ENCODE peak calls at places on chromosomes 11 and 22, in nine cellular contexts. L is NCI-H345; I is A172; N is GM03348; C is stimulated activated CD4-positive, alpha-beta T cell treated with anti-CD3 and anti-CD28 coated beads, Interleukin-12 subunit alpha, Interleukin-12 subunit beta, amount 100 ng/mL, for 48 hours; Q is H54; W is sciatic nerve; P is Caki2; S is HS-27A. D is an unnamed sample.
A peak's percentile ranks its signal among the peaks of the same experiment; 100 is the strongest.

GRCh38 chr11:85822814-85823213 is 11.9 kb upstream of the SYTL2 start:
- DNase-seq in L (no peak), I (peak; percentile 50), N (peak; percentile 36), C (no peak), Q (no peak), W (no peak), P (peak; percentile 30), S (peak; percentile 63), D (no peak)

GRCh38 chr11:120663142-120663541 is 151.6 kb downstream of the GRIK4 start:
- DNase-seq in L (no peak), I (no peak), N (no peak), C (no peak), Q (no peak), W (no peak), P (no peak), S (no peak), D (no peak)

GRCh38 chr11:123475478-123475877 is 45.4 kb downstream of the GRAMD1B start:
- DNase-seq in L (peak; percentile 30), I (peak; percentile 30), N (peak; percentile 19), C (no peak), Q (peak; percentile 8), W (no peak), P (no peak), S (no peak), D (no peak)

GRCh38 chr11:105392546-105392945 is 217.3 kb upstream of the GRIA4 start:
- DNase-seq in L (no peak), I (no peak), N (no peak), C (no peak), Q (no peak), W (no peak), P (no peak), S (no peak), D (no peak)

GRCh38 chr11:16036218-16036617 is 320.1 kb downstream of the SOX6 start:
- DNase-seq in L (no peak), I (no peak), N (no peak), C (no peak), Q (no peak), W (no peak), P (no peak), S (no peak), D (no peak)

GRCh38 chr11:126202646-126203359 is 8.6 kb downstream of the RPUSD4 start:
- DNase-seq in L (no peak), I (no peak), N (no peak), C (no peak), Q (no peak), W (no peak), P (no peak), S (no peak), D (no peak)

GRCh38 chr11:74019860-74020259 is 11.0 kb upstream of the UCP3 start:
- DNase-seq in L (no peak), I (no peak), N (peak; percentile 18), C (peak; percentile 77), Q (no peak), W (no peak), P (no peak), S (no peak), D (no peak)

GRCh38 chr22:25125693-25126357 is 73.8 kb upstream of the CRYBB3 start:
- DNase-seq in L (peak; percentile 56), I (no peak), N (no peak), C (no peak), Q (no peak), W (no peak), P (no peak), S (no peak), D (no peak)

GRCh38 chr11:68373189-68373809 is 60.9 kb downstream of the LRP5 start:
- DNase-seq in L (no peak), I (no peak), N (peak; percentile 86), C (no peak), Q (no peak), W (no peak), P (no peak), S (no peak), D (no peak)

D was measured in Panc1.